ENCODE peak calls at places on chromosomes 4 and X, in seven cellular contexts. R is left ventricle myocardium superior; F is activated T-helper 1 cell treated with anti-CD3 and anti-CD28 coated beads, Interleukin-2, amount 50 U/mL, for 16 hours; K is NCI-H82; U is B cell; E is D721Med; D is activated CD4-positive, alpha-beta T cell treated with anti-CD3 and anti-CD28 coated beads for 4 hours. C is an unnamed sample.

GRCh38 chrX:51608071-51608470 is 10.6 kb downstream of the CENPVL3 start:
- DNase-seq in D (no peak), U (peak), F (no peak), R (no peak), K (no peak), E (no peak), C (no peak)

GRCh38 chrX:39688576-39689373 is 409.0 kb downstream of the BCOR start:
- DNase-seq in U (peak), R (peak), E (peak), D (peak), K (peak), F (no peak), C (peak)

GRCh38 chrX:139924069-139924695 is 8.7 kb downstream of the ATP11C start:
- DNase-seq in R (no peak), E (no peak), D (no peak), K (peak), F (no peak), U (no peak), C (no peak)

GRCh38 chr4:141833209-141833608 is 196.8 kb downstream of the IL15 start:
- DNase-seq in R (no peak), F (no peak), D (no peak), E (no peak), K (no peak), U (no peak), C (no peak)

GRCh38 chr4:76307670-76308014 is 1.1 kb downstream of the STBD1 start:
- DNase-seq in U (no peak), D (no peak), E (no peak), R (peak), K (no peak), F (no peak), C (peak)

GRCh38 chr4:48194986-48195773 is 61.1 kb upstream of the TXK start:
- DNase-seq in U (no peak), R (no peak), D (no peak), K (no peak), E (no peak), F (no peak), C (no peak)

GRCh38 chr4:90495211-90495610 is 368.0 kb downstream of the CCSER1 start:
- DNase-seq in F (no peak), K (peak), U (no peak), R (no peak), D (no peak), E (no peak), C (no peak)

GRCh38 chrX:27438937-27439336 is 24.2 kb downstream of the PPP4R3C start:
- DNase-seq in U (no peak), F (no peak), K (no peak), D (no peak), R (no peak), E (no peak), C (no peak)

GRCh38 chrX:6026980-6027379 is 201.7 kb downstream of the NLGN4X start:
- DNase-seq in R (no peak), U (no peak), E (no peak), D (no peak), F (no peak), K (no peak), C (no peak)

GRCh38 chr4:41125558-41126311 is 88.6 kb downstream of the APBB2 start:
- DNase-seq in U (no peak), F (no peak), D (no peak), R (no peak), E (no peak), K (no peak), C (no peak)

GRCh38 chrX:97563531-97564133 is 679.9 kb downstream of the RPA4 start:
- DNase-seq in D (peak), U (peak), E (no peak), R (peak), K (peak), F (peak), C (peak)

GRCh38 chrX:13535371-13535770 is 34.0 kb upstream of the EGFL6 start:
- DNase-seq in E (no peak), F (no peak), K (no peak), U (no peak), D (no peak), R (no peak), C (no peak)

GRCh38 chr4:24001945-24002640 is 112.2 kb upstream of the PPARGC1A start:
- DNase-seq in D (no peak), U (no peak), K (no peak), R (no peak), E (no peak), F (no peak), C (no peak)

GRCh38 chr4:128358231-128358902 is 70.8 kb upstream of the PGRMC2 start:
- DNase-seq in K (no peak), U (no peak), D (no peak), F (no peak), E (no peak), R (no peak), C (no peak)

GRCh38 chrX:152632445-152633097 is 5.1 kb upstream of the GABRQ start:
- DNase-seq in E (no peak), R (peak), U (peak), F (no peak), D (peak), K (peak), C (peak)

GRCh38 chrX:154018518-154019060 is 1.1 kb downstream of the IRAK1 start:
- DNase-seq in U (no peak), D (no peak), F (no peak), R (no peak), K (no peak), E (no peak), C (no peak)

GRCh38 chr4:85520765-85521749 is 46.1 kb downstream of the ARHGAP24 start:
- DNase-seq in D (no peak), E (no peak), R (peak), K (no peak), U (no peak), F (no peak), C (peak)

GRCh38 chr4:142334931-142335330 is 511.2 kb downstream of the INPP4B start:
- DNase-seq in K (no peak), U (no peak), F (no peak), E (no peak), D (no peak), R (no peak), C (no peak)

GRCh38 chr4:172851534-172851933 is 317.1 kb upstream of the GALNT7 start:
- DNase-seq in K (no peak), E (no peak), R (no peak), U (no peak), D (no peak), F (no peak), C (no peak)

GRCh38 chr4:1406946-1407656 is 859 bp upstream of the NKX1-1 start:
- DNase-seq in D (no peak), U (no peak), R (no peak), K (no peak), F (no peak), E (no peak), C (no peak)

GRCh38 chrX:126799059-126799458 is 20.5 kb upstream of the PRR32 start:
- DNase-seq in K (no peak), E (no peak), R (no peak), F (no peak), U (no peak), D (no peak), C (no peak)

GRCh38 chr4:61204353-61204752 is 4.2 kb downstream of the ADGRL3 start:
- DNase-seq in K (no peak), D (no peak), E (no peak), R (no peak), F (no peak), U (no peak), C (no peak)